ENCODE peak calls at places on chromosomes 1 and 21, in eight cellular contexts. C, J, I, T, G, X, O and N are unnamed samples.

GRCh38 chr1:175146535-175147213 is 45.9 kb downstream of the KIAA0040 start:
- DNase-seq in G (peak), I (no peak), O (peak), T (peak), J (peak), C (peak), X (peak), N (peak)

GRCh38 chr1:166164995-166165660 is 1.7 kb downstream of the FAM78B start:
- DNase-seq in J (no peak), T (peak), C (peak), O (peak), G (no peak), I (no peak), X (peak), N (no peak)

GRCh38 chr1:94160811-94161210 is 39.9 kb upstream of the ABCA4 start:
- DNase-seq in O (no peak), X (peak), C (no peak), I (no peak), J (no peak), T (no peak), G (no peak), N (no peak)

GRCh38 chr1:75672528-75673393 is 51.7 kb upstream of the ACADM start:
- DNase-seq in J (no peak), T (no peak), C (no peak), G (no peak), X (peak), I (no peak), O (no peak), N (peak)

GRCh38 chr1:203986887-203987461 is 85.9 kb upstream of the SOX13 start:
- DNase-seq in G (no peak), C (no peak), T (no peak), I (no peak), X (no peak), J (no peak), O (no peak), N (no peak)

GRCh38 chr1:176696109-176696508 is 233.1 kb downstream of the PAPPA2 start:
- DNase-seq in I (no peak), C (peak), T (no peak), O (no peak), J (no peak), X (no peak), G (no peak), N (no peak)

GRCh38 chr1:111769517-111770146 is 13.9 kb downstream of the DDX20 start:
- DNase-seq in X (peak), G (peak), T (no peak), O (peak), C (peak), I (no peak), J (peak), N (peak)

GRCh38 chr1:86155061-86155806 is 1.3 kb downstream of the COL24A1 start:
- DNase-seq in X (peak), T (no peak), I (no peak), J (no peak), G (no peak), O (no peak), C (no peak), N (no peak)

GRCh38 chr1:67299296-67299695 is 8.4 kb upstream of the IL12RB2 start:
- DNase-seq in T (no peak), O (no peak), I (no peak), X (no peak), C (no peak), J (no peak), G (no peak), N (no peak)

GRCh38 chr1:197869502-197869890 is 32.9 kb upstream of the C1orf53 start:
- DNase-seq in I (no peak), C (no peak), O (no peak), T (no peak), J (no peak), X (no peak), G (no peak), N (no peak)

GRCh38 chr1:45908613-45909140 is 105.3 kb downstream of the MAST2 start:
- DNase-seq in I (no peak), C (peak), T (no peak), G (no peak), O (no peak), X (no peak), J (no peak), N (no peak)

GRCh38 chr1:71706030-71706671 is 576.2 kb downstream of the NEGR1 start:
- DNase-seq in T (no peak), I (no peak), G (no peak), C (no peak), J (no peak), O (no peak), X (peak), N (no peak)

GRCh38 chr1:22093513-22093912 is 41.0 kb downstream of the CDC42 start:
- DNase-seq in T (no peak), O (no peak), I (no peak), G (no peak), J (no peak), C (no peak), X (no peak), N (no peak)

GRCh38 chr21:28805885-28806284 is 186.8 kb downstream of the LTN1 start:
- DNase-seq in I (no peak), O (no peak), T (no peak), G (no peak), C (no peak), J (no peak), X (peak), N (no peak)

GRCh38 chr1:2607681-2608041 is 21.1 kb downstream of the PRXL2B start:
- DNase-seq in J (no peak), T (no peak), G (no peak), C (no peak), I (no peak), O (no peak), X (no peak), N (no peak)

GRCh38 chr1:193221641-193222040 is 35.2 kb upstream of the B3GALT2 start:
- DNase-seq in C (no peak), J (no peak), T (no peak), G (no peak), X (peak), I (no peak), O (no peak), N (no peak)

GRCh38 chr1:5744911-5745431 is 247.3 kb downstream of the NPHP4 start:
- DNase-seq in I (no peak), X (no peak), J (no peak), C (no peak), O (no peak), T (no peak), G (no peak), N (no peak)

GRCh38 chr1:200436436-200436835 is 26.6 kb upstream of the ZNF281 start:
- DNase-seq in O (no peak), X (peak), C (no peak), T (no peak), J (no peak), I (no peak), G (no peak), N (no peak)

GRCh38 chr1:184426278-184426674 is 39.4 kb downstream of the C1orf21 start:
- DNase-seq in J (no peak), X (no peak), G (no peak), C (no peak), I (no peak), T (no peak), O (no peak), N (no peak)

GRCh38 chr1:167563579-167564246 is 10.2 kb upstream of the CREG1 start:
- DNase-seq in O (no peak), X (no peak), G (peak), J (no peak), T (no peak), C (no peak), I (no peak), N (peak)

GRCh38 chr1:54114001-54114400 is 38.8 kb downstream of the CDCP2 start:
- DNase-seq in G (no peak), T (no peak), J (no peak), C (no peak), O (no peak), X (no peak), I (no peak), N (no peak)

GRCh38 chr1:147892216-147892615 is 10.4 kb upstream of the GJA8 start:
- DNase-seq in O (no peak), I (no peak), J (no peak), X (no peak), G (no peak), C (peak), T (no peak), N (peak)